ENCODE peak calls at places on chromosomes 4 and X, in ten cellular contexts. X is uterus, G is foreskin fibroblast, S is heart left ventricle, E is HepG2, K is NCI-H345, U is amniotic stem cell, V is endothelial cell, H is mammary epithelial cell, L is right atrium auricular region. A is an unnamed sample.
A peak's percentile ranks its signal among the peaks of the same experiment; 100 is the strongest.

GRCh38 chr4:42411803-42412202 is 14.5 kb downstream of the SHISA3 start:
- DNase-seq in V (no peak), L (no peak), G (no peak), H (no peak), E (no peak), X (no peak), S (no peak), K (no peak), U (no peak), A (peak; percentile 19)

GRCh38 chrX:45697591-45697990 is 496.9 kb upstream of the DIPK2B start:
- DNase-seq in X (peak; percentile 15), S (peak; percentile 3), U (peak; percentile 51), G (peak; percentile 89), L (no peak), K (no peak), E (no peak), H (peak; percentile 59), V (no peak), A (peak; percentile 59)

GRCh38 chr4:78325244-78326187 is 226.1 kb upstream of the ANXA3 start:
- DNase-seq in E (no peak), L (no peak), G (no peak), H (peak; percentile 11), K (no peak), U (no peak), X (no peak), S (no peak), V (no peak), A (no peak)

GRCh38 chr4:20323991-20324390 is 72.3 kb downstream of the SLIT2 start:
- DNase-seq in E (no peak), K (no peak), U (no peak), L (no peak), H (peak; percentile 11), X (no peak), S (no peak), G (peak; percentile 51), V (no peak), A (no peak)

GRCh38 chr4:78242071-78242470 is 184.9 kb downstream of the FRAS1 start:
- DNase-seq in E (no peak), S (no peak), G (peak; percentile 77), L (no peak), U (no peak), X (no peak), H (peak; percentile 22), V (no peak), K (no peak), A (peak; percentile 37)

GRCh38 chr4:55258152-55258863 is 87.7 kb upstream of the SRD5A3 start:
- DNase-seq in H (no peak), S (no peak), E (no peak), U (no peak), V (no peak), X (no peak), G (no peak), L (no peak), K (no peak), A (peak; percentile 28)

GRCh38 chr4:125735107-125735506 is 420.4 kb downstream of the FAT4 start:
- DNase-seq in S (peak; percentile 23), V (peak; percentile 19), E (peak; percentile 33), G (peak; percentile 86), X (no peak), K (no peak), H (peak; percentile 79), U (peak; percentile 9), L (peak; percentile 68), A (peak; percentile 86)

GRCh38 chr4:3364634-3365314 is 72.0 kb downstream of the RGS12 start:
- DNase-seq in X (no peak), E (no peak), S (no peak), V (no peak), L (peak; percentile 43), G (no peak), U (no peak), H (no peak), K (no peak), A (no peak)

GRCh38 chr4:7716322-7716721 is 223.3 kb downstream of the AFAP1 start:
- DNase-seq in G (no peak), L (no peak), X (no peak), K (no peak), U (no peak), S (no peak), E (no peak), V (no peak), H (no peak), A (no peak)

GRCh38 chr4:48315728-48316630 is 25.4 kb upstream of the SLAIN2 start:
- DNase-seq in S (no peak), E (peak; percentile 54), G (peak; percentile 52), V (peak; percentile 23), K (peak; percentile 12), L (no peak), H (peak; percentile 54), X (no peak), U (peak; percentile 34), A (no peak)

GRCh38 chr4:26804451-26804850 is 56.2 kb upstream of the STIM2 start:
- DNase-seq in K (no peak), H (no peak), S (no peak), V (no peak), E (no peak), L (no peak), X (no peak), U (no peak), G (no peak), A (no peak)

GRCh38 chrX:11704725-11705495 is 39.2 kb upstream of the ARHGAP6 start:
- DNase-seq in S (no peak), K (no peak), X (no peak), H (no peak), E (no peak), L (no peak), U (no peak), G (peak; percentile 18), V (no peak), A (no peak)

GRCh38 chr4:25441519-25442117 is 64.6 kb downstream of the ANAPC4 start:
- DNase-seq in S (peak; percentile 18), K (peak; percentile 67), G (peak; percentile 41), L (no peak), H (peak; percentile 41), V (peak; percentile 75), U (no peak), E (peak; percentile 44), X (no peak), A (peak; percentile 15)

A was measured in skeletal muscle cell.